ENCODE peak calls at places on chromosomes 2 and 18, in eight cellular contexts. C is Panc1, G is right atrium auricular region, V is MM.1S, U is GM12878, N is left ventricle myocardium inferior, Z is psoas muscle, E is H7. A is an unnamed sample. For H3K27me3, the result is how much of the 10 kb centered on the place peaks cover.

GRCh38 chr2:238601433-238602222 is 174.9 kb downstream of the ASB1 start:
- DNase-seq in C (no peak), G (no peak), V (no peak), U (no peak), N (no peak), Z (peak), E (no peak), A (no peak)

GRCh38 chr2:98158305-98158704 is 71.3 kb downstream of the VWA3B start:
- DNase-seq in C (no peak), G (no peak), V (no peak), U (no peak), N (peak), Z (peak), E (no peak), A (no peak)

GRCh38 chr2:30866974-30867373 is 59.7 kb upstream of the CAPN13 start:
- DNase-seq in C (no peak), G (no peak), V (no peak), U (no peak), N (no peak), Z (no peak), E (no peak), A (no peak)

GRCh38 chr2:18232731-18233438 is 327.6 kb downstream of the RDH14 start:
- DNase-seq in C (no peak), G (no peak), V (no peak), U (no peak), N (no peak), Z (no peak), E (no peak), A (no peak)

GRCh38 chr2:181077128-181077709 is 96.8 kb downstream of the UBE2E3 start:
- DNase-seq in C (peak), G (no peak), V (peak), U (peak), N (no peak), Z (no peak), E (peak), A (no peak)

GRCh38 chr2:43402002-43402401 is 175.6 kb upstream of the ZFP36L2 start:
- DNase-seq in C (no peak), G (no peak), V (peak), U (peak), N (no peak), Z (no peak), E (no peak), A (no peak)

GRCh38 chr2:145652546-145652945 is 1132.6 kb upstream of the ZEB2 start:
- DNase-seq in C (no peak), G (no peak), V (no peak), U (no peak), N (no peak), Z (no peak), E (no peak), A (no peak)

GRCh38 chr2:67516899-67517530 is 119.9 kb downstream of the ETAA1 start:
- DNase-seq in C (no peak), G (no peak), V (no peak), U (no peak), N (no peak), Z (no peak), E (no peak), A (no peak)

GRCh38 chr2:177816740-177817139 is 255.8 kb downstream of the PDE11A start:
- DNase-seq in C (no peak), G (no peak), V (no peak), U (no peak), N (no peak), Z (no peak), E (no peak), A (no peak)

GRCh38 chr2:196970089-196970488 is 43.6 kb upstream of the PGAP1 start:
- DNase-seq in C (no peak), G (no peak), V (no peak), U (no peak), N (no peak), Z (no peak), E (no peak), A (no peak)

GRCh38 chr2:25247792-25248512 is 79.6 kb upstream of the POMC start:
- DNase-seq in C (no peak), G (no peak), V (no peak), U (no peak), N (no peak), Z (no peak), E (peak), A (no peak)

GRCh38 chr2:63052411-63053234 is 2.0 kb downstream of the OTX1 start:
- DNase-seq in C (no peak), G (no peak), V (no peak), U (no peak), N (no peak), Z (no peak), E (peak), A (no peak)
- H3K27me3 ChIP-seq in C (under half), G (half or more), V (under half), U (under half), N (half or more), Z (under half), E (half or more), A (half or more)

GRCh38 chr18:47285456-47285855 is 34.0 kb upstream of the SKOR2 start:
- DNase-seq in C (no peak), G (no peak), V (no peak), U (no peak), N (no peak), Z (no peak), E (no peak), A (no peak)
- H3K27me3 ChIP-seq in C (under half), G (under half), V (under half), U (under half), N (half or more), Z (under half), E (under half), A (under half)

GRCh38 chr2:218957685-218958084 is 1.8 kb upstream of the CDK5R2 start:
- DNase-seq in C (no peak), G (no peak), V (no peak), U (no peak), N (no peak), Z (no peak), E (no peak), A (no peak)
- H3K27me3 ChIP-seq in C (under half), G (under half), V (under half), U (under half), N (half or more), Z (under half), E (half or more), A (under half)

DNA sequence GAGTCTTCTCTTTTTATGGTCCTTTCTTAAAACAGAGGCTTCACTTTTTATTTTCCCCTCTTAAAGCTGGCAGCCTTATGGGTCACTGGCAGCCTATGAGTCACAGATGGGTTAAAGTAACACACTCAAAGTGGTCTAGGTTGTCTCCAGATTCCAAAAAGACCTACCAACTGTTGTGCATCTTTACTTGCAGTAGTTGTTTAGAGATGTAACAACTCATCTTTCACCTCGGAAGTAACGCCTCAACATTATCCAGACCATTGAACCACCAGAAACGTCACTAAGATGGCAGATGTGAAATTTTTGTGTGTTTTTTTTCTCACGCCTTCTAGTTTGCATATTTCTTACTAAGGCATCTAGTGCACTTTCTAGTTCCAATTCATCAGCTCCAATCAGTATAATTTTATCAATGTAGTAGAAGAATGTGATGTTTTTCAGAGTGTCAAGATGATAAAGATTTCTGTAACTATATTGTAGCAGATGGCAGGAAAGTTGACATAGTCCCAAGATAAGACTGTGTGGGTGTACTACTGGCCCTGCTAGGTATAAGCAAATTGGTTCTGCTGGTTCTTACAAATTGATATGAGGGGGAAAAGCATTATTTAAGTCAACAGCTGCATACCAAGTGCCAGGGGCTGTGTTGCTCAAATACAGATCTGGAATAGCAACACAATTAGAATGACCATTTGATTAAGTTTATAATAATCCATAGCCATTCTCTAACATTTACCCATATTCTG is 9.6 kb upstream of the SEC11C start:
- DNase-seq in C (no peak), G (no peak), V (no peak), U (no peak), N (no peak), Z (no peak), E (no peak), A (no peak)
- H3K27me3 ChIP-seq in C (under half), G (under half), V (under half), U (under half), N (half or more), Z (under half), E (under half), A (under half)

GRCh38 chr2:104849618-104850097 is 4.3 kb upstream of the POU3F3 start:
- DNase-seq in C (peak), G (no peak), V (peak), U (no peak), N (no peak), Z (peak), E (peak), A (peak)
- H3K27me3 ChIP-seq in C (half or more), G (half or more), V (under half), U (under half), N (half or more), Z (under half), E (half or more), A (half or more)

A was measured in WERI-Rb-1.